ENCODE peak calls at places on chromosomes 6 and 20, in nine cellular contexts. H is RCC 7860; O is GM03348; Y is T-helper 1 cell; X is activated naive CD8-positive, alpha-beta T cell treated with anti-CD3 and anti-CD28 coated beads, Interleukin-2, amount 10 ng/mL, durations not matched to agents 7 days and 5 days; F is skeletal muscle cell; W is Right ventricle myocardium inferior; I is WTC11; U is A549. B is an unnamed sample.

GRCh38 chr6:6825153-6825847 is 236.8 kb downstream of the LY86 start:
- DNase-seq in H (no peak), O (no peak), Y (no peak), X (no peak), F (no peak), W (no peak), I (no peak), U (no peak), B (no peak)

GRCh38 chr20:57048027-57048869 is 218.2 kb downstream of the BMP7 start:
- DNase-seq in H (peak), O (peak), Y (no peak), X (no peak), F (no peak), W (no peak), I (peak), U (peak), B (peak)

GRCh38 chr6:80142586-80142985 is 36.1 kb downstream of the BCKDHB start:
- DNase-seq in H (no peak), O (no peak), Y (no peak), X (no peak), F (no peak), W (no peak), I (no peak), U (no peak), B (no peak)

GRCh38 chr6:38638941-38639497 is 710 bp downstream of the BTBD9 start:
- DNase-seq in H (peak), O (peak), Y (peak), X (no peak), F (peak), W (peak), I (no peak), U (peak), B (peak)

GRCh38 chr6:22147983-22148797 is 148.6 kb downstream of the PRL start:
- DNase-seq in H (no peak), O (peak), Y (no peak), X (no peak), F (peak), W (no peak), I (no peak), U (no peak), B (peak)

GRCh38 chr6:3744211-3744900 is 7.2 kb downstream of the PXDC1 start:
- DNase-seq in H (no peak), O (peak), Y (no peak), X (no peak), F (no peak), W (peak), I (no peak), U (no peak), B (peak)

GRCh38 chr20:63739129-63740069 is at the start of gene SLC2A4RG:
- DNase-seq in H (peak), O (peak), Y (peak), X (peak), F (peak), W (peak), I (peak), U (peak), B (peak)

GRCh38 chr20:41133709-41134361 is 3.5 kb upstream of the PLCG1 start:
- DNase-seq in H (no peak), O (no peak), Y (no peak), X (no peak), F (no peak), W (no peak), I (no peak), U (no peak), B (no peak)

GRCh38 chr6:45681860-45682488 is 304.2 kb upstream of the SUPT3H start:
- DNase-seq in H (peak), O (no peak), Y (no peak), X (no peak), F (no peak), W (no peak), I (no peak), U (no peak), B (peak)

GRCh38 chr20:20214757-20215275 is 153.1 kb upstream of the INSM1 start:
- DNase-seq in H (no peak), O (no peak), Y (no peak), X (no peak), F (no peak), W (no peak), I (no peak), U (no peak), B (no peak)

GRCh38 chr6:96212076-96212475 is 196.3 kb downstream of the FUT9 start:
- DNase-seq in H (no peak), O (no peak), Y (no peak), X (no peak), F (no peak), W (no peak), I (no peak), U (no peak), B (no peak)

GRCh38 chr20:57030611-57031600 is 235.5 kb downstream of the BMP7 start:
- DNase-seq in H (peak), O (no peak), Y (no peak), X (no peak), F (no peak), W (no peak), I (no peak), U (no peak), B (peak)

GRCh38 chr6:143059616-143060353 is 904 bp upstream of the AIG1 start:
- DNase-seq in H (peak), O (peak), Y (no peak), X (no peak), F (peak), W (no peak), I (no peak), U (no peak), B (peak)

GRCh38 chr6:76441850-76442249 is 369.4 kb upstream of the IMPG1 start:
- DNase-seq in H (no peak), O (no peak), Y (no peak), X (no peak), F (no peak), W (no peak), I (peak), U (no peak), B (no peak)

GRCh38 chr20:10619427-10619826 is 54.4 kb downstream of the JAG1 start:
- DNase-seq in H (peak), O (peak), Y (no peak), X (no peak), F (peak), W (no peak), I (no peak), U (no peak), B (peak)

GRCh38 chr6:13397359-13398080 is 69.2 kb upstream of the TBC1D7 start:
- DNase-seq in H (no peak), O (no peak), Y (no peak), X (no peak), F (no peak), W (no peak), I (no peak), U (peak), B (no peak)

GRCh38 chr20:38704136-38704535 is 20.1 kb upstream of the SLC32A1 start:
- DNase-seq in H (no peak), O (no peak), Y (no peak), X (no peak), F (no peak), W (no peak), I (no peak), U (no peak), B (no peak)

GRCh38 chr6:36947570-36948351 is 6.8 kb upstream of the PI16 start:
- DNase-seq in H (no peak), O (no peak), Y (no peak), X (peak), F (no peak), W (no peak), I (peak), U (no peak), B (no peak)